ENCODE peak calls at places on chromosomes 13 and 19, in four cellular contexts. N, H, Y and D are unnamed samples.

GRCh38 chr19:22595918-22596341 is 38.2 kb upstream of the ZNF492 start:
- DNase-seq in N (no peak), H (no peak), Y (no peak), D (no peak)

GRCh38 chr19:19260417-19260816 is 12.7 kb downstream of the TM6SF2 start:
- DNase-seq in N (no peak), H (no peak), Y (no peak), D (no peak)

GRCh38 chr13:48945626-48946025 is 30.1 kb upstream of the FNDC3A start:
- DNase-seq in N (no peak), H (no peak), Y (no peak), D (no peak)

GRCh38 chr13:105144020-105144419 is 1391.4 kb downstream of the EFNB2 start:
- DNase-seq in N (no peak), H (no peak), Y (no peak), D (no peak)

GRCh38 chr19:47573076-47574026 is at the start of gene ZNF541:
- DNase-seq in N (peak), H (peak), Y (peak), D (no peak)

GRCh38 chr19:46661735-46662592 is 982 bp upstream of the DACT3 start:
- DNase-seq in N (peak), H (peak), Y (peak), D (peak)

GRCh38 chr13:39527961-39528720 is 74.9 kb downstream of the LHFPL6 start:
- DNase-seq in N (no peak), H (no peak), Y (peak), D (peak)

GRCh38 chr13:60398438-60398891 is 1.4 kb downstream of the TDRD3 start:
- DNase-seq in N (no peak), H (no peak), Y (no peak), D (no peak)

GRCh38 chr19:47518139-47518538 is 3.3 kb upstream of the NAPA start:
- DNase-seq in N (peak), H (no peak), Y (no peak), D (no peak)

GRCh38 chr13:113548171-113548641 is 36.3 kb upstream of the TFDP1 start:
- DNase-seq in N (peak), H (peak), Y (no peak), D (no peak)

GRCh38 chr19:27975419-27976005 is 1237.4 kb downstream of the UQCRFS1 start:
- DNase-seq in N (no peak), H (no peak), Y (no peak), D (no peak)

GRCh38 chr19:55644842-55645511 is 1.5 kb downstream of the ZNF581 start:
- DNase-seq in N (no peak), H (no peak), Y (no peak), D (no peak)

GRCh38 chr19:19510432-19510831 is 4.9 kb downstream of the TSSK6 start:
- DNase-seq in N (no peak), H (no peak), Y (no peak), D (no peak)

GRCh38 chr19:5041168-5042038 is 72.5 kb downstream of the KDM4B start:
- DNase-seq in N (no peak), H (no peak), Y (no peak), D (no peak)

GRCh38 chr13:47829684-47830083 is 171.4 kb downstream of the SUCLA2 start:
- DNase-seq in N (no peak), H (no peak), Y (peak), D (no peak)

DNA sequence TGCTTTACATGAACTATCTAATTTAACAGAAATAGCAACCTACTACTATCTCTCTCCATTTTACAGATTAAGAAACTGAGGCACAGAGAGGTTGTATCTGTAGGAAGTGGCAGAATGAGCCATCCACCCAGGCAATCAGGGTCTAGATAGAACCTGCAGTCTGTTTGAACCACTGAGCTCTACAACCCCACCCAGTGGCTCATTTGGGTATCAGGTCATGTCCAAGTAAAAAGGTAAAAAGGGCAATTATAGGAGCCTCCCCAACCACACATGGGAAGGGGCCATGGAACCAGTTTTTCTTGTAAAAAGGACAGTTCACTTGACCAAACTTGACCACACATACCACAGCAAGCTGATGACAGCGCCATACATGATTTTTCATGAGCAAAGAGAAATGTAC is 92.9 kb upstream of the SGCG start:
- DNase-seq in N (no peak), H (no peak), Y (peak), D (no peak)
- TF ChIP-seq CTCF in N (no peak), H (peak), Y (peak), D (peak)

DNA sequence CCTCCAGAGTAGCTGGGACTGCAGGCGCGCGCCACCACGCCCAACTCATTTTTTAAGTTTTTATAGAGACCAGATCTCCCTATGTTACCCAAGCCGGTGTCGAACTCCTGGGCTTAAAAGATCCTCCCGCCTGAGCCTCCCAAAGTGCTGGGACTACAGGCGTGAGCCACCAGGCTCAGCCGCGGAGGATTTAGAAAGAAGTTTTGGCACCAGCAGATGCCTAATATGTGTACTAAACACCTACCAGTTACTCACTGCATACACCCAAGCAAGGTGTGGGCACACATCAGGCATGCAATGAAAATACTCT is 464 bp upstream of the ZFP14 start:
- DNase-seq in N (no peak), H (no peak), Y (no peak), D (no peak)
- H3K4me3 ChIP-seq in N (peak), H (peak), Y (peak), D (peak)

GRCh38 chr19:45423589-45424190 is at the start of gene ERCC1:
- DNase-seq in N (peak), H (peak), Y (peak), D (peak)

GRCh38 chr19:45424191-45425058 is 708 bp upstream of the ERCC1 start:
- DNase-seq in N (peak), H (peak), Y (peak), D (no peak)

GRCh38 chr19:45423033-45423588 is 606 bp downstream of the ERCC1 start:
- DNase-seq in N (no peak), H (no peak), Y (no peak), D (no peak)

GRCh38 chr19:45428385-45429231 is 4.9 kb upstream of the ERCC1 start:
- DNase-seq in N (peak), H (no peak), Y (peak), D (no peak)
- TF ChIP-seq CTCF in N (peak), H (no peak), Y (peak), D (peak)

GRCh38 chr13:99383946-99384345 is 76.7 kb upstream of the GPR183 start:
- DNase-seq in N (no peak), H (no peak), Y (no peak), D (no peak)
- H3K4me3 ChIP-seq in N (no peak), H (no peak), Y (no peak), D (no peak)

GRCh38 chr13:27770809-27771208 is 21.5 kb upstream of the GSX1 start:
- DNase-seq in N (no peak), H (no peak), Y (peak), D (no peak)

DNA sequence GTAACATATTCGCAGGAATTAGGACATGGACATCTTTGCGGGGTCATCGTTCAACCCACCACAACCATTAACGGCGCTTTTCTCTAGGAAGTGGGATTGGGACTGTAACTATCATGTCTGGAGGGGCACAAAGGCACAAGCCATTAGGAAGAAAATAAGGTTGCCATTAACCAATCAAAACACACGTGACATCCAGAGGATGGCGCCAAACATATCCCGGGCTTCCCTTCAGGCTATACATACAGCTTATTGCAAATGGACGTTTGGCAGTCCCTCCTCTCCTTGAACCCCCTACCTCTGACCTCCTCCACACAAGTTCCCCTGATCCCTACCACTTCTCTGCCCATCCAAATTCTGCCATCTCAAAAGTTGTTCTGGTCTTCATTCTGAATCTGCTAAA is 26.6 kb upstream of the GSX1 start:
- DNase-seq in N (no peak), H (no peak), Y (no peak), D (no peak)
- TF ChIP-seq CTCF in N (no peak), H (no peak), Y (no peak), D (no peak)

GRCh38 chr19:48738557-48739399 is 1.6 kb downstream of the RASIP1 start:
- DNase-seq in N (peak), H (peak), Y (peak), D (peak)

GRCh38 chr19:48741222-48741999 is 1.0 kb upstream of the RASIP1 start:
- DNase-seq in N (peak), H (no peak), Y (no peak), D (no peak)

GRCh38 chr19:48739835-48740704 is at the start of gene RASIP1:
- DNase-seq in N (peak), H (no peak), Y (no peak), D (no peak)

GRCh38 chr19:48739400-48739825 is 997 bp downstream of the RASIP1 start:
- DNase-seq in N (no peak), H (no peak), Y (no peak), D (no peak)

DNA sequence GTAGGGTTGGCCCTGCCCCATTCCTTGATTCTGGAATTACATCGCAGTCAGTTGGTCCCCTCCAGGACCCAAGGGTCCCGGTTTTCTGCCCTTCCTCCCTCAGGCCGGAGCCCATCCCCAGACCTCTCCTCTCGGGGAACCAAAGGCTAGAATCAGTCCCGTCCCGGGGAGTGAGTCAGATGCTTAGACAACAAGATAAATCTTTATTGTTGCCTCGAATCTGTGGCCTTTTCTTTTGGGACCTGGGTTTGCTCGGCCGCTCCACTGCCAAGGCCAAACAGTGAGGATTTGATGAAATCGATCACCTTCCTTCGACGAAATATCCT is 258 bp upstream of the RASIP1 start:
- DNase-seq in N (no peak), H (no peak), Y (no peak), D (no peak)
- H3K4me3 ChIP-seq in N (peak), H (peak), Y (no peak), D (no peak)

GRCh38 chr19:54393381-54393780 is 21.9 kb upstream of the TTYH1 start:
- DNase-seq in N (no peak), H (no peak), Y (no peak), D (peak)

GRCh38 chr19:54392078-54392477 is 23.2 kb upstream of the TTYH1 start:
- DNase-seq in N (no peak), H (no peak), Y (no peak), D (no peak)

GRCh38 chr19:54389556-54389955 is 24.8 kb upstream of the LAIR1 start:
- DNase-seq in N (no peak), H (no peak), Y (no peak), D (no peak)

GRCh38 chr19:54390942-54391577 is 24.2 kb upstream of the TTYH1 start:
- DNase-seq in N (no peak), H (no peak), Y (peak), D (peak)

DNA sequence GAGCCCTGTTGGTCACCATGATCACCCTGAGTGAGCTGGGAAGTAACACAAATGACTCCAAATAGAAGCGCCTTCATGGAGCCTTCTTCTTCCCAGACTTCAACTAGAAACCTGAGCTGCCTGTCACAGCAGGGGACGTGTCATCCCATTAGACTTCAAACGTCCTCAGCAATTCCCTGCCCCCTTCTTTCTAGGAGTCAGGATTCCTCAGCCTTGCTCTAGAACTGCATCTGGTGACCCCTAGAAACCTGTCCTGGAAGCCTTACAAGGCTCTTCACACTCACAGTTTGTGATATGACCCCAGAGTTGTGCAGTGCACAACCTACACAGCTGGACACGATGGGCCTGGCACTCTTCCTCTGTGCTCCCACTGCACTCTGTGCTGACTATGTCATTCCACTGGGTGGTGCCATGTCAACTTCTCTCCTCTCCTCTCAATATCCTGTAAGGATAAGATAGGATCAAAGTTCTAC is 23.6 kb upstream of the TTYH1 start:
- DNase-seq in N (no peak), H (no peak), Y (no peak), D (no peak)
- TF ChIP-seq CTCF in N (no peak), H (no peak), Y (no peak), D (peak)

GRCh38 chr19:1811472-1811894 is 593 bp downstream of the ATP8B3 start:
- DNase-seq in N (peak), H (peak), Y (peak), D (no peak)
- H3K4me3 ChIP-seq in N (peak), H (peak), Y (peak), D (peak)

DNA sequence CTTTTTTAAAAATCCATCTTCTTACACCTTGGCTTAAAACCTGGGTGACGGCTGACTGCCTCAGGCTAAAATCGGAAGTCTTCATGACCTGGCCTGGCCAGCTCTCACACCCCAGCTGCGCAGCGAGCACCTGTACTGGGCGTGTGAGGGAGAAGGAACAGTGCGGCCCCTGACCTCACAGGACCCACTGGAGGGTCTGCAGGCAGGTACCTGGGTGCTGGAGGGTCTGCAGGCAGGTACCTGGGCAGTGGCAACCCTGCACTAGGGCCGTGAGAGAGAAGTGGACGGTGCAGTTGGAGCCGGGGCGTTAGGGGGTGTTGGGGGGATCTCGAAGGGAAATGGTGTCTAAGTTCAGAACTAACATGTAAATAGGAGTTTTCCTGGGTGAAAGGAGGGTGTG is 144.3 kb downstream of the STK24 start:
- DNase-seq in N (no peak), H (no peak), Y (no peak), D (no peak)
- TF ChIP-seq CTCF in N (no peak), H (no peak), Y (no peak), D (no peak)